ENCODE peak calls at places on chromosome 12, in six cellular contexts. W is GM12878, F is HCT116, Z is H1, L is HepG2, J is K562. X is an unnamed sample.

GRCh38 chr12:24780969-24781368 is 167.9 kb downstream of the BCAT1 start:
- DNase-seq in F (no peak), W (no peak), J (no peak), Z (no peak), L (no peak), X (peak; percentile 30)

GRCh38 chr12:11967356-11968040 is 103.2 kb upstream of the BCL2L14 start:
- DNase-seq in F (no peak), Z (no peak), J (no peak), W (no peak), L (no peak), X (no peak)

GRCh38 chr12:114750905-114751304 is 66.9 kb upstream of the TBX3 start:
- DNase-seq in F (no peak), W (no peak), Z (no peak), J (no peak), L (no peak), X (no peak)

GRCh38 chr12:3152892-3153291 is 75.7 kb downstream of the TSPAN9 start:
- DNase-seq in F (no peak), J (no peak), W (no peak), L (no peak), Z (no peak), X (no peak)

GRCh38 chr12:6068226-6068625 is 56.2 kb downstream of the VWF start:
- DNase-seq in J (no peak), L (no peak), F (no peak), Z (no peak), W (no peak), X (no peak)

GRCh38 chr12:103956515-103957027 is 9.1 kb upstream of the TDG start:
- DNase-seq in J (no peak), F (no peak), L (peak; percentile 11), W (no peak), Z (no peak), X (no peak)

GRCh38 chr12:15627995-15628945 is 160.9 kb downstream of the EPS8 start:
- DNase-seq in W (no peak), Z (no peak), F (no peak), J (no peak), L (peak; percentile 9), X (no peak)

GRCh38 chr12:94555687-94556086 is 94.7 kb downstream of the TMCC3 start:
- DNase-seq in W (no peak), F (no peak), J (no peak), L (no peak), Z (no peak), X (no peak)

GRCh38 chr12:122452701-122453285 is 30.3 kb upstream of the CLIP1 start:
- DNase-seq in W (no peak), L (no peak), Z (no peak), J (no peak), F (no peak), X (no peak)

GRCh38 chr12:25713264-25713663 is 160.2 kb upstream of the LMNTD1 start:
- DNase-seq in F (no peak), L (no peak), Z (no peak), J (no peak), W (peak; percentile 71), X (no peak)

GRCh38 chr12:85004199-85004598 is 31.9 kb downstream of the TSPAN19 start:
- DNase-seq in W (no peak), F (no peak), Z (no peak), J (no peak), L (no peak), X (no peak)

GRCh38 chr12:4119157-4119761 is 154.3 kb upstream of the CCND2 start:
- DNase-seq in Z (peak; percentile 22), F (no peak), L (no peak), W (peak; percentile 98), J (no peak), X (no peak)

GRCh38 chr12:108430245-108430644 is 84.8 kb upstream of the FICD start:
- DNase-seq in W (no peak), L (no peak), F (no peak), Z (no peak), J (no peak), X (no peak)

GRCh38 chr12:31324845-31325523 is 966 bp downstream of the SINHCAF start:
- DNase-seq in W (no peak), F (no peak), L (no peak), Z (no peak), J (peak; percentile 43), X (peak; percentile 55)

GRCh38 chr12:99138397-99138796 is 493.3 kb downstream of the APAF1 start:
- DNase-seq in L (no peak), W (no peak), F (no peak), Z (no peak), J (no peak), X (no peak)

GRCh38 chr12:128727461-128727860 is 96.3 kb downstream of the SLC15A4 start:
- DNase-seq in W (no peak), F (no peak), J (no peak), L (no peak), Z (no peak), X (no peak)

GRCh38 chr12:101957251-101957650 is 79.9 kb downstream of the DRAM1 start:
- DNase-seq in Z (no peak), L (no peak), W (no peak), J (no peak), F (no peak), X (no peak)

GRCh38 chr12:101570022-101570421 is 24.7 kb upstream of the MYBPC1 start:
- DNase-seq in Z (no peak), W (no peak), J (no peak), F (no peak), L (peak; percentile 81), X (no peak)

GRCh38 chr12:16880864-16881285 is 274.9 kb upstream of the LMO3 start:
- DNase-seq in J (no peak), W (no peak), L (no peak), F (no peak), Z (peak; percentile 48), X (no peak)

GRCh38 chr12:27434673-27435565 is 11.6 kb upstream of the SMCO2 start:
- DNase-seq in F (no peak), L (no peak), J (peak; percentile 55), Z (no peak), W (no peak), X (no peak)

GRCh38 chr12:93624595-93625294 is 52.3 kb downstream of the SOCS2 start:
- DNase-seq in L (peak; percentile 52), F (peak; percentile 75), W (peak; percentile 63), J (peak; percentile 54), Z (no peak), X (no peak)

GRCh38 chr12:104350211-104350908 is 46.8 kb downstream of the EID3 start:
- DNase-seq in W (no peak), L (no peak), J (no peak), Z (no peak), F (no peak), X (no peak)

GRCh38 chr12:89547116-89547515 is 21.3 kb upstream of the POC1B start:
- DNase-seq in L (no peak), W (no peak), J (no peak), F (no peak), Z (no peak), X (no peak)

GRCh38 chr12:82740-83139 is 16.2 kb downstream of the IQSEC3 start:
- DNase-seq in Z (no peak), F (no peak), W (no peak), J (no peak), L (no peak), X (no peak)

GRCh38 chr12:30794591-30795409 is 40.0 kb upstream of the CAPRIN2 start:
- DNase-seq in W (no peak), L (peak; percentile 67), F (peak; percentile 94), J (no peak), Z (no peak), X (peak; percentile 99)

GRCh38 chr12:93571854-93572711 is at the start of gene SOCS2:
- DNase-seq in W (no peak), L (no peak), J (peak; percentile 59), Z (peak; percentile 79), F (no peak), X (peak; percentile 28)

GRCh38 chr12:2295941-2296461 is 243.2 kb downstream of the CACNA1C start:
- DNase-seq in F (no peak), W (no peak), L (no peak), Z (no peak), J (no peak), X (no peak)

GRCh38 chr12:56863789-56864188 is 70.4 kb downstream of the SDR9C7 start:
- DNase-seq in F (no peak), W (no peak), L (no peak), J (no peak), Z (no peak), X (no peak)
- H3K9me3 ChIP-seq in F (peaks cover 20% of the 10 kb centered on the region), W (peaks cover 9% of the 10 kb centered on the region), L (peaks cover 63% of the 10 kb centered on the region), J (peaks cover 17% of the 10 kb centered on the region), Z (peaks cover 60% of the 10 kb centered on the region), X (peaks cover 80% of the 10 kb centered on the region)

GRCh38 chr12:120686690-120687569 is at the start of gene MLEC:
- DNase-seq in L (peak; percentile 94), Z (peak; percentile 98), F (peak; percentile 95), W (peak; percentile 91), J (peak; percentile 99), X (peak; percentile 95)

GRCh38 chr12:120686151-120686689 is 729 bp upstream of the MLEC start:
- DNase-seq in L (peak; percentile 97), J (peak; percentile 95), W (peak; percentile 93), F (peak; percentile 96), Z (peak; percentile 95), X (peak; percentile 97)

GRCh38 chr12:120687570-120688289 is 781 bp downstream of the MLEC start:
- DNase-seq in F (no peak), J (peak; percentile 37), W (no peak), Z (no peak), L (no peak), X (no peak)

GRCh38 chr12:120688527-120689071 is 1.6 kb downstream of the MLEC start:
- DNase-seq in Z (no peak), F (no peak), W (no peak), L (no peak), J (no peak), X (no peak)

DNA sequence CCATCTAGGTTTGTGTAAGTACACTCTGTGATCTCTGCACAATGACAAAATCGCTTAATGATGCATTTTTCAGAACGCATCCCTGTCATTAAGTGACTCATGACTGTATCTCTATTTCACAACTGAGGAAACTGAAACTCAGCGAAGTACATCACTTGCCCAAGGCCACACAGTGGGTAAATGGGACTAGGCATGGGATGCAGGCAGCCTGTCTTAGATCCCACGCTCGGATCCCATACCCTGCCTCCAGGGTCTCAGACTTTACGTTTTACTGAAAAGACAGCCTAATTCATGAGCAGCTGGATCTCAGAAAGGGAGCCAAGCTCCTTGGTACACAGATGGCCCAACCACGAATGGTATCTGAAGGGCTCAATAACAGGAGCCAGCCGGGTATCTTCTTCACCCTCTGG is 2.4 kb upstream of the MLEC start:
- DNase-seq in F (no peak), Z (no peak), J (no peak), W (peak; percentile 85), L (no peak), X (no peak)
- TF ChIP-seq ZNF274 in F (no peak), Z (no peak), J (no peak), W (no peak), L (no peak), X (no peak)

DNA sequence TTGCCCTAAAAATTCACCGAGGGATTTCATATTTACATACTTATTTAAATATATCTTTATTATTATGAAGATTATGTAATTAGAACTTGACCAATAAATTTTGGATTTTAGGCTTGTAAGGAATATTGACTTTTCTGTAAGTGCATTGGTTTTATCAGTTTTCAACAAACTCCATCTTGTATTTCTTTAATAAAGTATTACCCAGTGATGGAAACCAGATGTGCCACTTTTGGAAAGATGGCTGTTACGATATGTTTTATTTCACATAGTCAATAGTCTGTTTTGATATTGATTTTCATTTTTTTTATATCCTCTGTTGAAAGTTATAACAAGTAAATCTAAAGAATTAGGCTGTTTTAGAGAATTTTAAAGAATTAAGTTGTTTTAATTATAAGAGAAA is 1.8 kb downstream of the MON2 start:
- DNase-seq in J (no peak), W (no peak), Z (no peak), F (no peak), L (no peak), X (no peak)
- H3K9ac ChIP-seq in J (peak overlapping the region; percentile 73), W (peak overlapping the region; percentile 94), Z (no peak overlapping the region), F (no peak overlapping the region), L (peak overlapping the region; percentile 31), X (no peak overlapping the region)

GRCh38 chr12:46506961-46507360 is 134.4 kb upstream of the SLC38A2 start:
- DNase-seq in F (no peak), Z (no peak), W (no peak), L (no peak), J (no peak), X (no peak)
- H3K9me3 ChIP-seq in F (peaks cover 4% of the 10 kb centered on the region), Z (peaks cover 11% of the 10 kb centered on the region), W (peaks cover 12% of the 10 kb centered on the region), L (peaks cover 21% of the 10 kb centered on the region), J (peaks cover 3% of the 10 kb centered on the region), X (peaks cover 30% of the 10 kb centered on the region)